ENCODE peak calls at places on chromosomes 16 and 17, in four cellular contexts. One of them, this sample, is unnamed.
A peak's percentile ranks its signal among the peaks of the same experiment; 100 is the strongest.

GRCh38 chr17:76687278-76688164 is 23.2 kb downstream of the MXRA7 start:
- DNase-seq in upper lobe of right lung: no peak
- DNase-seq in nucleus accumbens: no peak
- DNase-seq in GM12864: no peak
- DNase-seq in this sample: no peak

GRCh38 chr16:80570106-80570478 is 29.3 kb downstream of the DYNLRB2 start:
- DNase-seq in upper lobe of right lung: no peak
- DNase-seq in nucleus accumbens: no peak
- DNase-seq in GM12864: no peak
- DNase-seq in this sample: no peak

GRCh38 chr17:60426596-60426995 is 4.3 kb downstream of the CHCT1 start:
- DNase-seq in upper lobe of right lung: no peak
- DNase-seq in nucleus accumbens: no peak
- DNase-seq in GM12864: no peak
- DNase-seq in this sample: no peak

GRCh38 chr16:77856455-77857138 is 68.2 kb downstream of the VAT1L start:
- DNase-seq in upper lobe of right lung: no peak
- DNase-seq in nucleus accumbens: no peak
- DNase-seq in GM12864: no peak
- DNase-seq in this sample: no peak

GRCh38 chr17:16285646-16286008 is 67.6 kb downstream of the CENPV start:
- DNase-seq in upper lobe of right lung: no peak
- DNase-seq in nucleus accumbens: no peak
- DNase-seq in GM12864: no peak
- DNase-seq in this sample: no peak

GRCh38 chr17:77877674-77878355 is 80.7 kb upstream of the TNRC6C start:
- DNase-seq in upper lobe of right lung: no peak
- DNase-seq in nucleus accumbens: no peak
- DNase-seq in GM12864: no peak
- DNase-seq in this sample: no peak

GRCh38 chr16:9323170-9323569 is 231.7 kb downstream of the HAPSTR1 start:
- DNase-seq in upper lobe of right lung: no peak
- DNase-seq in nucleus accumbens: no peak
- DNase-seq in GM12864: no peak
- DNase-seq in this sample: no peak

GRCh38 chr17:63490321-63490720 is 13.5 kb downstream of the ACE start:
- DNase-seq in upper lobe of right lung: no peak
- DNase-seq in nucleus accumbens: no peak
- DNase-seq in GM12864: no peak
- DNase-seq in this sample: no peak

GRCh38 chr17:61517843-61518606 is 65.8 kb downstream of the TBX4 start:
- DNase-seq in upper lobe of right lung: no peak
- DNase-seq in nucleus accumbens: no peak
- DNase-seq in GM12864: no peak
- DNase-seq in this sample: no peak

GRCh38 chr17:75481194-75482059 is 25.0 kb downstream of the TMEM94 start:
- DNase-seq in upper lobe of right lung: peak; percentile 55
- DNase-seq in nucleus accumbens: no peak
- DNase-seq in GM12864: no peak
- DNase-seq in this sample: no peak

GRCh38 chr17:55356440-55357328 is 65.0 kb downstream of the MMD start:
- DNase-seq in upper lobe of right lung: no peak
- DNase-seq in nucleus accumbens: peak; percentile 9
- DNase-seq in GM12864: peak; percentile 30
- DNase-seq in this sample: peak; percentile 62

GRCh38 chr17:77602883-77603640 is 355.4 kb upstream of the TNRC6C start:
- DNase-seq in upper lobe of right lung: peak; percentile 39
- DNase-seq in nucleus accumbens: no peak
- DNase-seq in GM12864: no peak
- DNase-seq in this sample: no peak

GRCh38 chr17:28365487-28365886 is 488 bp upstream of the SEBOX start:
- DNase-seq in upper lobe of right lung: peak; percentile 41
- DNase-seq in nucleus accumbens: no peak
- DNase-seq in GM12864: no peak
- DNase-seq in this sample: no peak

This sample was measured in prostate gland.